ENCODE peak calls at places on chromosomes 3 and 15, in ten cellular contexts. N is hepatocyte, P is DND-41, B is neural progenitor cell, C is fibroblast of lung, R is keratinocyte, T is K562, Z is mammary epithelial cell, Y is endothelial cell of umbilical vein, S is H1. D is an unnamed sample.

GRCh38 chr3:52318186-52318793 is 2.2 kb downstream of the DNAH1 start:
- DNase-seq in N (no peak), P (no peak), B (no peak), C (no peak), R (no peak), T (no peak), Z (no peak), Y (no peak), S (no peak), D (no peak)

GRCh38 chr3:30141927-30142326 is 464.5 kb upstream of the TGFBR2 start:
- DNase-seq in N (no peak), P (no peak), B (no peak), C (no peak), R (no peak), T (no peak), Z (no peak), Y (no peak), S (no peak), D (no peak)

GRCh38 chr3:42749753-42750231 is 23.3 kb downstream of the CCDC13 start:
- DNase-seq in N (no peak), P (no peak), B (peak), C (peak), R (no peak), T (peak), Z (peak), Y (no peak), S (no peak), D (no peak)

GRCh38 chr3:39102504-39103323 is 4.7 kb downstream of the GORASP1 start:
- DNase-seq in N (no peak), P (no peak), B (no peak), C (no peak), R (no peak), T (no peak), Z (no peak), Y (no peak), S (peak), D (no peak)

GRCh38 chr3:37766797-37767776 is 94.6 kb upstream of the CTDSPL start:
- DNase-seq in N (peak), P (no peak), B (no peak), C (no peak), R (no peak), T (no peak), Z (no peak), Y (no peak), S (no peak), D (peak)

GRCh38 chr3:155805204-155805801 is 775 bp downstream of the C3orf33 start:
- DNase-seq in N (no peak), P (no peak), B (peak), C (no peak), R (no peak), T (peak), Z (peak), Y (no peak), S (no peak), D (peak)

GRCh38 chr15:78065284-78065872 is 12.1 kb downstream of the TBC1D2B start:
- DNase-seq in N (peak), P (no peak), B (no peak), C (peak), R (peak), T (no peak), Z (peak), Y (peak), S (no peak), D (peak)

GRCh38 chr3:77081240-77081661 is 41.4 kb downstream of the ROBO2 start:
- DNase-seq in N (peak), P (no peak), B (no peak), C (peak), R (peak), T (no peak), Z (peak), Y (no peak), S (no peak), D (no peak)

GRCh38 chr15:89615135-89615534 is 39.9 kb downstream of the TICRR start:
- DNase-seq in N (no peak), P (no peak), B (no peak), C (no peak), R (no peak), T (no peak), Z (no peak), Y (no peak), S (no peak), D (no peak)

GRCh38 chr3:13718000-13718399 is 161.9 kb downstream of the WNT7A start:
- DNase-seq in N (no peak), P (no peak), B (no peak), C (no peak), R (no peak), T (no peak), Z (no peak), Y (no peak), S (peak), D (no peak)

GRCh38 chr3:137642305-137642704 is 121.8 kb upstream of the SOX14 start:
- DNase-seq in N (no peak), P (no peak), B (no peak), C (no peak), R (no peak), T (no peak), Z (no peak), Y (no peak), S (no peak), D (no peak)

GRCh38 chr3:137642831-137643230 is 121.3 kb upstream of the SOX14 start:
- DNase-seq in N (peak), P (no peak), B (peak), C (no peak), R (no peak), T (no peak), Z (no peak), Y (no peak), S (no peak), D (no peak)

GRCh38 chr3:137647179-137647578 is 116.9 kb upstream of the SOX14 start:
- DNase-seq in N (no peak), P (no peak), B (peak), C (no peak), R (no peak), T (no peak), Z (no peak), Y (no peak), S (no peak), D (no peak)

DNA sequence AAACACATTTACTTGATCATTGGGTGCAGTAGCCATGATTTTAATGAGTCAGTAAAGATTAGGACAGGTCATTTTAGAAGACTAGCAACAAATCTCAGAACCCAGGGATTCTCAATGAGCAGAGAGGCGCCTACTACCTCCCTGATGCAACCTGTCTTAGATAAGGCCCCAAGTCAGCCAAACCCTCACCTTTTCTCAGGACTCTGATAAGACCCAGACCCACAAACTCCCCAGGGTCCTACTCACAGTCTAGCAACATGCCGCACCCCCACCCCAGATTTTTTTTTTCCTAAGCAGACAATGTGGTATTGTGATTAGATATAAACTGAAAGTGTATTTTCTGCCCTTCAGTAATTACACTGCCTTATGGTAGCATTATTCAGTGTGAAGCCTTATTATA is 122.2 kb upstream of the SOX14 start:
- DNase-seq in N (no peak), P (no peak), B (no peak), C (no peak), R (no peak), T (no peak), Z (no peak), Y (no peak), S (no peak), D (no peak)
- TF ChIP-seq CTCF in N (no peak), P (no peak), B (no peak), C (no peak), R (no peak), T (no peak), Z (no peak), Y (no peak), S (no peak), D (no peak)

DNA sequence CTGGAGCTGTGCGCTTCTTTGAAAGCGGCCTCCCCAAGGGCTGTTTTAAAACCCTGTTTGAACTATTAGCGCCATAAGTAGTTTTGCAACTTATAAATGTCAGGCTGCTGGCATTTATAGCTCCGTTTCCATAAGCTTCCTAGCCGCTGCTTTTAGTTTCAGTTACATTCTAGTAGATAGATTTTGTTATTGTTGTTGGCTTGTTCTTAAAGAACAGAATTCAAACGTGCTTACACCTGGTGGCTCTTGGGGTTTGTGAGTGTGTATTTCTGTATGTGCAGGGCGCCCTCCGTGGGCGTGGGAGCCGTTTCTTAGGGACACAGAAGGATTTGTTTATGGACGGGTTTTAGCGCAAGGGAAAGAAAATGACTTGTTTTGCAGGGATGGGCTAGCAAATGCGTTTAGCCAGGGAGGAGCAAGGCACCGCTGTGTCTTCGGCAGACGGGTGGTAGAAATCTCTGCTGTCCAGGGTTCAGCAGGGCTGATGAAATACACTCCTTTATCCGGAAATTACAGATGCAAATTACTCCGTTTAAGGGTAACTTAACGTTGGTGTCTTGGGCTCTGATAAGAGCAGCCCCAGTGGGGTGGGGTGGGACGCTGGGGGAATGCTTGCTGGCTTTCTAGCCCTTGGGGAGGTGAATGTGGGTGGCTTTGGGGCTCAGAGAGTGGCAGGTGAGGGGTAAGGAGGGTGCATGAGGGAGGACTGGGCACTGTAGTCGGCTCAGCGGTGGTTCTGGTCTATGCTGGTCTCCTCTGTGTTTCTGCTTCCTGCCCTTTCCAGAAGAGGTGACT is 701 bp downstream of the SV2B start:
- DNase-seq in N (no peak), P (no peak), B (peak), C (peak), R (no peak), T (no peak), Z (no peak), Y (peak), S (peak), D (no peak)
- TF ChIP-seq EZH2 in N (peak), P (no peak), B (peak), C (peak), R (peak), T (no peak), Z (peak), Y (peak), S (peak), D (no peak)

GRCh38 chr3:114333180-114333922 is 39.5 kb downstream of the TIGIT start:
- DNase-seq in N (no peak), P (no peak), B (peak), C (no peak), R (no peak), T (no peak), Z (no peak), Y (no peak), S (no peak), D (no peak)
- H3K27ac ChIP-seq in N (no peak), P (no peak), B (peak), C (no peak), R (no peak), T (no peak), Z (no peak), Y (no peak), S (peak), D (peak)

GRCh38 chr3:81195483-81195882 is 566.0 kb downstream of the GBE1 start:
- DNase-seq in N (no peak), P (no peak), B (no peak), C (no peak), R (no peak), T (no peak), Z (no peak), Y (no peak), S (no peak), D (no peak)

DNA sequence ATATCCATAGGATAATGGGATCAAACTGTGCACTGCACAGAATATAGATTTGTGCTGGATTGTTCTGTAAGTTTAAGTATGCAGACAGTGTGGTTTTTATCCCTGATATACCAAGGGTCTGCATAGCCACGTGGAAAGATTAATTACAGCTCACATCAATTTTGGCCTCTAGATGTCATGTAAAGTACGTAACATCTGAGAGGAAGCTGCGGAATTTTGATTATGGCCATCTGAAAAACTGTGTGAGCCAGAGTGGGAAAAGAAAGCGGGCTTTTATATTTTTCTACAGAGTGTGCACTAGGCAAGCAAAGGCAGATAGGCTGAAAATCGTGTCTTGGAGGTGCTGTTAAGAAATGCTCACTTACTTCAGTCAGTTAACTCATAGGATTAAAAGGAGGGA is 562.7 kb downstream of the GBE1 start:
- DNase-seq in N (no peak), P (no peak), B (no peak), C (no peak), R (no peak), T (no peak), Z (no peak), Y (no peak), S (no peak), D (no peak)
- TF ChIP-seq CTCF in N (no peak), P (no peak), B (no peak), C (no peak), R (no peak), T (no peak), Z (no peak), Y (no peak), S (no peak), D (no peak)

DNA sequence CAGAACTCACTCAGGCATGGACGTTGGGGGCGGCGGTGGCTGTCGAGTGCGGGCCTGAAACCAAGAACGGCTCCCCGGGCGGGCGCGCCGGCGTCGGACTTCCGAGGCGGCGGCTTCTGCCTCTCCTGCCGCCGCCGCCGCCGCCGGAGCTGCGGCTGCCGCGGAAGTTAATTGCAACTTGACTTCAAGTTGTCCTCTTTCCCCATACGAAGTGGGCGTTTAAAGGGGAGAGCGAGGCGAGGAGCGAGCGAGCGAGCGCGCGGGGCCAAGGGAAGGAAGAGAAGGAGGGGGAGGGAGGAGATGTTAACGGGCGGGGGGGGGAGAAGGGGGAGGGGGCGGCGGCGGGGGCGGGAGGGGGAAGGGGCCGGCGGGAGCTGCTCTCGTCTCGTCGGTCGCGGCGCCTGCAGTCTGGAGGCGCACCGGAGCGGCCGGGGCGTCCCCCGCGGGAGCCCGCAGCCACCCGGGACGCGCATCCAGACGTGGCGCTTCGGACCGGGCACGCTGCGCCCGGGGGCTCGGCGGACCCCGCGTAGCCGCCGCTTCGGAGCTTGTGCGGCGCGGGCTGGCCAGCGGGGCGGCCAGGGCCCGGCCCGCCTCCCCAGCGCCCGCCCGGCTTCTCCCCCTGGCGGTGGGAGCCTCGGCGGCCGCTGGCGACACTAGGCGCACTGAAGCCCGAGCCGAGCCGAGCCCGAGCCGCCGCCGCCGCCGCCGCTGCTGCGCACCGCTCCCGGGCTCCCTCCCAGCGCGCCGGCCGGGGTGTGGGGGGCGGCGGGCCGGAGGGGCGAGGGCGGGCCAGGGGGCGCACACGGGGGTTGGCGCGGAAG is 19.7 kb upstream of the SATB1 start:
- DNase-seq in N (peak), P (peak), B (peak), C (peak), R (no peak), T (peak), Z (peak), Y (peak), S (peak), D (peak)
- TF ChIP-seq EZH2 in N (no peak), P (no peak), B (no peak), C (no peak), R (peak), T (no peak), Z (no peak), Y (no peak), S (no peak), D (no peak)

D was measured in MM.1S.